ENCODE peak calls at places on chromosomes 3 and 15, in six cellular contexts. E, A, G, M, Z and H are unnamed samples.

GRCh38 chr3:25365636-25366035 is 62.4 kb upstream of the RARB start:
- DNase-seq in Z (no peak), A (no peak), M (no peak), G (no peak), E (no peak), H (no peak)

GRCh38 chr15:71800835-71801745 is 9.3 kb upstream of the NR2E3 start:
- DNase-seq in G (no peak), A (peak), M (peak), Z (peak), E (peak), H (no peak)

GRCh38 chr3:4853749-4854140 is 125.5 kb upstream of the BHLHE40 start:
- DNase-seq in M (no peak), A (no peak), G (no peak), E (no peak), Z (no peak), H (no peak)

GRCh38 chr3:107208100-107208499 is 169.1 kb upstream of the CCDC54 start:
- DNase-seq in E (no peak), Z (peak), A (peak), M (no peak), G (no peak), H (no peak)

GRCh38 chr15:26805470-26805869 is 32.6 kb upstream of the GABRB3 start:
- DNase-seq in A (no peak), Z (no peak), M (no peak), E (no peak), G (no peak), H (no peak)

GRCh38 chr3:189239616-189240015 is 67.8 kb downstream of the TPRG1 start:
- DNase-seq in E (no peak), Z (no peak), M (no peak), G (no peak), A (no peak), H (no peak)

GRCh38 chr3:41418961-41419691 is 219.8 kb downstream of the CTNNB1 start:
- DNase-seq in G (no peak), Z (no peak), E (no peak), M (peak), A (no peak), H (no peak)

GRCh38 chr3:140941434-140942220 is at the start of gene SLC25A36:
- DNase-seq in Z (peak), G (peak), A (peak), E (peak), M (peak), H (peak)

GRCh38 chr3:37386627-37387230 is 212.3 kb upstream of the LRRFIP2 start:
- DNase-seq in Z (no peak), E (no peak), M (no peak), A (no peak), G (no peak), H (no peak)

GRCh38 chr3:139559541-139559940 is 20.0 kb upstream of the RBP1 start:
- DNase-seq in Z (no peak), E (no peak), A (no peak), M (no peak), G (no peak), H (no peak)

GRCh38 chr3:76040946-76041345 is 255.6 kb upstream of the ZNF717 start:
- DNase-seq in Z (no peak), A (no peak), G (no peak), M (no peak), E (no peak), H (no peak)

GRCh38 chr3:178415384-178415783 is 120.9 kb upstream of the KCNMB2 start:
- DNase-seq in E (no peak), G (no peak), M (no peak), Z (no peak), A (no peak), H (no peak)
- TF ChIP-seq CTCF in E (no peak), G (no peak), M (no peak), Z (no peak), A (no peak), H (no peak)

GRCh38 chr15:39127151-39127815 is 453.6 kb upstream of the THBS1 start:
- DNase-seq in E (no peak), A (no peak), M (no peak), Z (no peak), G (no peak), H (no peak)

GRCh38 chr15:39127925-39128617 is 452.8 kb upstream of the THBS1 start:
- DNase-seq in Z (no peak), G (no peak), A (no peak), E (no peak), M (no peak), H (no peak)

GRCh38 chr15:39124925-39125625 is 455.8 kb upstream of the THBS1 start:
- DNase-seq in E (no peak), Z (no peak), M (no peak), A (no peak), G (no peak), H (no peak)

GRCh38 chr15:39124155-39124924 is 456.5 kb upstream of the THBS1 start:
- DNase-seq in Z (no peak), M (no peak), G (no peak), E (no peak), A (no peak), H (no peak)

DNA sequence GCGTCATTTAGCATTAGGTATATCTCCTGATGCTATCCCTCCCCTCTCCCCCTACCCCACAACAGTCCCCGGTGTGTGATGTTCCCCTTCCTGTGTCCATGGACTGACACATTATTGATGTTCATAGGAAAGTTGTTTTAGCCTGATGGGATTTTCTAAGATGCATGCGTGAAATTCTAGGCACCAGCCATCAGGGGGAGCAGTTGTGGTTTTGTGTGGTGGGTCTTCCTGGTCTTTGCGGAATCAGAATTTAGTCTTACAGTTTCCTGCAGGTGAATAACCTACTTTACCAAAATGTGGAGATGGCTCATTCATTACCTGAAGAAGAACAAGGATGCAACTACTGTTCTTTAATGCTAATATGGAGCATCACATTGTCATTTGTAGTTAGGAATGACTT is 455.0 kb upstream of the THBS1 start:
- DNase-seq in E (peak), M (peak), Z (no peak), A (peak), G (no peak), H (peak)
- TF ChIP-seq CTCF in E (peak), M (peak), Z (peak), A (peak), G (peak), H (peak)

GRCh38 chr15:74955796-74956647 is 550 bp downstream of the RPP25 start:
- DNase-seq in Z (peak), G (peak), E (peak), A (peak), M (peak), H (peak)
- TF ChIP-seq CTCF in Z (peak), G (peak), E (peak), A (peak), M (peak), H (peak)

DNA sequence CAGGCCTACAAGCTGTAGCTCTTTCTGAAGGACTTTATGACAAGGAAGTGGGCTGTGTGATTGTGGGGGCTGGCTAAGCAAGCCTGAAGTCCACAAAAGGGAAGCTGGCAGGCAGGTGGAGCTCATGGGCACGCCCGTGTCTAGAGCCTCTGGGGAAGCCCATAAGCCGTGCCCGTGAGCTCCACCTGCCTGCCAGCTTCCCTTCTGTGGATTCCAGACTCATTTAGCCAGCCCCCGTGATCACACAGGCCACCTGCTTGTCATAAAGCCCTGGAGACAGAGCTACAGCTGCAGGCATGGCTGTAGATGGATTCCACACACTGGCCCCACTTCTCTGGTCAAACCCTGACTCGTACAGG is 15.2 kb downstream of the EFCC1 start:
- DNase-seq in A (no peak), Z (no peak), E (no peak), M (peak), G (no peak), H (no peak)
- TF ChIP-seq CTCF in A (no peak), Z (no peak), E (no peak), M (no peak), G (no peak), H (no peak)

GRCh38 chr3:24367681-24368264 is 126.9 kb downstream of the THRB start:
- DNase-seq in E (no peak), G (no peak), Z (no peak), A (no peak), M (no peak), H (no peak)

GRCh38 chr3:24367216-24367615 is 127.4 kb downstream of the THRB start:
- DNase-seq in E (no peak), G (no peak), Z (no peak), A (no peak), M (no peak), H (no peak)

GRCh38 chr3:24363242-24363641 is 131.4 kb downstream of the THRB start:
- DNase-seq in Z (no peak), A (no peak), E (no peak), G (no peak), M (no peak), H (no peak)

GRCh38 chr3:24364359-24364758 is 130.3 kb downstream of the THRB start:
- DNase-seq in M (no peak), Z (no peak), E (no peak), A (no peak), G (no peak), H (no peak)

GRCh38 chr3:24365168-24365567 is 129.5 kb downstream of the THRB start:
- DNase-seq in M (no peak), A (no peak), E (no peak), G (no peak), Z (peak), H (no peak)
- TF ChIP-seq CTCF in M (no peak), A (no peak), E (no peak), G (no peak), Z (peak), H (no peak)

GRCh38 chr3:154781595-154781994 is 298.5 kb upstream of the MME start:
- DNase-seq in M (no peak), G (no peak), A (no peak), Z (no peak), E (no peak), H (no peak)
- TF ChIP-seq CTCF in M (no peak), G (no peak), A (no peak), Z (no peak), E (no peak), H (no peak)

DNA sequence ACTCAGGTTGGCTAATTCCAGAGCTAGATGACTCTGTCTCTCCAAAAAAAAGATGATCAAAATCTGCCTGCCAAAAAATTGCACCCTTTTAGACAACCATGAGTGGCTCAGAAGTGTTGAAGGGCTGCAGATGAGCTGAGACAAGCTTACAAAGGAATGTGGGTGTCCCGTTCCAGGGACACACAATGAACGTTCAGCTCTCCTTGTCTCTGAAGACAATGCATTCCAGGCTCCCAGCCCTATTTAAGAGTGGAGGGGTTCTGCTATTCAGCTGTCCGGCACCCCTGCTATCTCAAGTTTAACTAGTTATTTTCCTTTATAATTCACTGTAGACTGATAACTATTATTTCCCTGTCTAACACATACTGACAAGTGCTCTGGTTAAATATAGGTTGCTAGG is 355.1 kb upstream of the WNT5A start:
- DNase-seq in E (no peak), A (no peak), Z (no peak), M (no peak), G (no peak), H (no peak)
- TF ChIP-seq CTCF in E (no peak), A (no peak), Z (no peak), M (no peak), G (no peak), H (no peak)

GRCh38 chr3:9749333-9749662 is 454 bp upstream of the OGG1 start:
- DNase-seq in G (no peak), Z (no peak), E (no peak), A (no peak), M (no peak), H (peak)
- TF ChIP-seq CTCF in G (no peak), Z (no peak), E (no peak), A (no peak), M (no peak), H (no peak)

GRCh38 chr15:49902791-49903481 is 216.1 kb downstream of the ATP8B4 start:
- DNase-seq in Z (peak), G (no peak), A (no peak), M (no peak), E (no peak), H (no peak)

GRCh38 chr15:49900036-49900435 is 219.0 kb downstream of the ATP8B4 start:
- DNase-seq in M (no peak), Z (no peak), A (no peak), G (no peak), E (no peak), H (no peak)

GRCh38 chr15:49900836-49901235 is 218.2 kb downstream of the ATP8B4 start:
- DNase-seq in A (no peak), E (no peak), M (no peak), G (no peak), Z (no peak), H (no peak)

GRCh38 chr15:49904296-49904695 is 214.7 kb downstream of the ATP8B4 start:
- DNase-seq in A (no peak), Z (no peak), M (no peak), G (no peak), E (no peak), H (no peak)

DNA sequence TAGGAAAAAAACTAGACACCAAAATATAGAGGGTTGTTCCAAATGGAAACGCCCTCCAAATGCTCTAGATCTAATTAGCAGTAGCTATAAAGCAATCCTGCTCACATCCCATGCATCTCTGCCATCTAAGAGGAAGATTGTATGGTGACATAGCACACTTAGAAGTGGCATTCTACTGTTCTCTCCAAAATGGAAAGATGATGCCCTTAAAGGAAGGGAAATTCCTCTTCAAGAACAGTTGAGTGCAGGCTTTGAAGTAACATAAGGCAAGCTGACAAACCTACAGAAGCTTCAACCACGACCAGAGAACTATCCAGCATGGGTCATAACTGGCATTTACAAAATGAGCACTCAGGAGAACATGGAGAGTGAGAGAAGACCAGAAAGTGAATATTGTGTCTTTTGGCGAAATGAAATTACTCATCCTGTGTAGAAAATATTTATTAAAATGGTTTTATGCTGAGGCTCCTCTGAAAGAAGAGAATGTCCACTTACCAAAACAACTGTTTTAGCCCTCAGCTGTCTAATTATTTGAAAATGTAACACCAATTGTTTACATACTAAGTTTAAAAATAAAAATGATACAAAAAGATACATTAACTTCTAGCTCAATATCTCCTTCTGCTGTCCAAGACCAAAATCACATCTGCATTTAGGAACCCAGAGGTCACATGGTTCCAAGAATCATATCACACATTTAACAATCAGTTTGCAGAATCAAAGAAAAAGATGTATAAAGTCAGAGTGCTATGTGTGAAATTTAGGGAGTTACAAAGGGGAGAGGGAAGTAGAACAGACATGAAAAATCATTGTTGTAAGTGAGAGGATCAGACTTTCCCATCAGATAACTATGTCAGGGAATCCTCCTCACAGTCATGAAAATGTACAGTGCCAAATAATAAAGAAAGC is 216.9 kb downstream of the ATP8B4 start:
- DNase-seq in A (no peak), Z (no peak), G (no peak), E (no peak), M (no peak), H (no peak)
- TF ChIP-seq CTCF in A (no peak), Z (no peak), G (peak), E (no peak), M (no peak), H (no peak)